ENCODE peak calls at places on chromosomes 5 and 9, in nine cellular contexts. A, F, R, W, N, T, J, O and D are unnamed samples.

GRCh38 chr9:91001146-91001611 is 199.6 kb downstream of the SYK start:
- DNase-seq in T (no peak), F (no peak), N (peak; percentile 39), O (no peak), W (no peak), R (no peak), J (no peak), A (no peak), D (no peak)

GRCh38 chr9:15735083-15735974 is 182.5 kb downstream of the CCDC171 start:
- DNase-seq in J (peak; percentile 45), O (no peak), R (no peak), T (no peak), F (no peak), N (no peak), W (no peak), A (no peak), D (peak; percentile 46)

GRCh38 chr5:179795863-179796833 is 2.4 kb downstream of the LTC4S start:
- DNase-seq in T (peak; percentile 94), N (peak; percentile 87), R (peak; percentile 86), O (no peak), J (peak; percentile 90), F (peak; percentile 73), A (peak; percentile 98), W (peak; percentile 58), D (peak; percentile 78)

GRCh38 chr5:151651997-151652645 is 34.6 kb downstream of the SPARC start:
- DNase-seq in R (peak; percentile 79), J (peak; percentile 82), T (peak; percentile 96), N (peak; percentile 74), F (peak; percentile 68), A (peak; percentile 85), W (peak; percentile 49), O (peak; percentile 67), D (peak; percentile 77)

GRCh38 chr5:151285683-151286082 is 17.9 kb downstream of the SLC36A3 start:
- DNase-seq in W (no peak), A (no peak), J (no peak), N (no peak), T (no peak), O (no peak), R (no peak), F (no peak), D (no peak)

GRCh38 chr9:86324308-86324707 is 29.9 kb downstream of the TUT7 start:
- DNase-seq in A (no peak), F (no peak), W (no peak), J (no peak), R (no peak), N (no peak), O (no peak), T (peak; percentile 49), D (no peak)

GRCh38 chr5:111348659-111349058 is 124.5 kb downstream of the CAMK4 start:
- DNase-seq in F (no peak), A (no peak), W (no peak), T (no peak), N (no peak), J (no peak), O (no peak), R (no peak), D (no peak)

GRCh38 chr9:33737811-33738606 is 57.4 kb upstream of the PRSS3 start:
- DNase-seq in J (peak; percentile 38), W (no peak), T (peak; percentile 88), R (no peak), O (peak; percentile 58), F (peak; percentile 52), A (no peak), N (peak; percentile 44), D (peak; percentile 30)

GRCh38 chr5:179907570-179908324 is at the start of gene TBC1D9B:
- DNase-seq in R (peak; percentile 78), J (no peak), W (peak; percentile 67), O (no peak), N (peak; percentile 69), F (peak; percentile 80), A (peak; percentile 94), T (peak; percentile 85), D (peak; percentile 67)

GRCh38 chr9:95887926-95888497 is 12.5 kb downstream of the ERCC6L2 start:
- DNase-seq in N (no peak), A (no peak), W (no peak), T (no peak), F (no peak), O (no peak), J (no peak), R (no peak), D (no peak)

GRCh38 chr9:134484479-134484878 is 157.1 kb upstream of the COL5A1 start:
- DNase-seq in O (no peak), N (no peak), F (no peak), R (no peak), W (no peak), J (no peak), T (no peak), A (peak; percentile 51), D (no peak)

GRCh38 chr5:74316064-74316586 is 324.4 kb downstream of the ENC1 start:
- DNase-seq in N (no peak), O (no peak), F (no peak), A (no peak), J (peak; percentile 92), T (peak; percentile 80), W (no peak), R (peak; percentile 22), D (peak; percentile 36)

GRCh38 chr5:112004867-112005532 is 248.0 kb upstream of the NREP start:
- DNase-seq in R (no peak), A (no peak), J (no peak), W (no peak), O (no peak), F (no peak), T (no peak), N (no peak), D (no peak)

GRCh38 chr9:115121140-115121710 is 3.3 kb upstream of the TNC start:
- DNase-seq in J (no peak), W (no peak), O (no peak), A (no peak), F (no peak), T (no peak), N (no peak), R (no peak), D (no peak)

GRCh38 chr9:115117999-115118470 is at the start of gene TNC:
- DNase-seq in T (peak; percentile 88), R (peak; percentile 54), J (peak; percentile 68), W (no peak), F (no peak), O (peak; percentile 57), A (peak; percentile 67), N (peak; percentile 36), D (peak; percentile 60)

GRCh38 chr9:115116620-115117284 is 1.2 kb downstream of the TNC start:
- DNase-seq in F (no peak), T (no peak), N (no peak), O (no peak), A (no peak), W (no peak), J (no peak), R (no peak), D (no peak)

GRCh38 chr9:115115924-115116323 is 2.0 kb downstream of the TNC start:
- DNase-seq in R (no peak), F (no peak), O (no peak), J (no peak), N (no peak), A (no peak), W (no peak), T (no peak), D (no peak)

GRCh38 chr9:115118471-115119156 is 657 bp upstream of the TNC start:
- DNase-seq in F (no peak), J (peak; percentile 83), W (no peak), R (peak; percentile 32), N (peak; percentile 60), A (peak; percentile 63), T (peak; percentile 95), O (peak; percentile 79), D (peak; percentile 80)
- H3K4me3 ChIP-seq in F (no peak overlapping the region), J (peak overlapping the region; percentile 41), W (no peak overlapping the region), R (peak overlapping the region; percentile 49), N (peak overlapping the region; percentile 48), A (peak overlapping the region; percentile 20), T (peak overlapping the region; percentile 84), O (peak overlapping the region; percentile 60), D (peak overlapping the region; percentile 5)

DNA sequence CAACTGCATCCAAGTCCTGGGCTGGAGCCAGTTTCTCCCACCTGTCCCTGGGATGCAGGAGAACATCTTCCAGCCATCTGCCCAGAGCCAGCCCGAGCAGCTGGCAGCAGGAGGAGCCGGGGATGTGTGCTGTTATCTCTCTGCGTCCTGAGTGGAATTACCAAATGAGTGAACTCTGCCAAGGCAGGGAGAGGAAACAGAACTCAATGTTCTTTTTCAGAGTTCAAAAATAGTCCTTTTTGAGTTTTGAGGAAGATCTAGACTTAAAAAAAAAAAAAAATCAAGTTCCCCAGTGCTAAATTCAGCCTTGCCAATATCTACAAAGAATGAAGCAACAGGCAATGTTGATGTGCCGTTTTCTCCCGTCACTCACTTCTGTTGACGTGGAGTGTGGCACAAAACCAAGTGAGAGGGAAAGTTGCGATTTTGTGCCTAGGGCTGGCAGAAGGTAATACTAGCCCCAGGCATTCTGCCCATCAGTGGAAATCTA is 56.2 kb downstream of the TMOD1 start:
- DNase-seq in W (no peak), O (no peak), N (peak; percentile 78), F (no peak), T (no peak), J (no peak), R (peak; percentile 73), A (peak; percentile 64), D (peak; percentile 59)
- H3K4me1 ChIP-seq in W (no peaks in the 10 kb centered on the region), O (peaks cover 4% of the 10 kb centered on the region), N (peaks cover 39% of the 10 kb centered on the region), F (no peaks in the 10 kb centered on the region), T (no peaks in the 10 kb centered on the region), J (no peaks in the 10 kb centered on the region), R (peaks cover 34% of the 10 kb centered on the region), A (peaks cover 19% of the 10 kb centered on the region), D (peaks cover 6% of the 10 kb centered on the region)

GRCh38 chr5:523658-524441 is 399 bp downstream of the SLC9A3 start:
- DNase-seq in O (no peak), A (no peak), F (no peak), W (no peak), N (no peak), R (no peak), J (no peak), T (peak; percentile 73), D (no peak)

GRCh38 chr5:524442-525163 is at the start of gene SLC9A3:
- DNase-seq in F (no peak), N (no peak), T (no peak), O (no peak), J (no peak), R (no peak), W (no peak), A (no peak), D (no peak)

GRCh38 chr5:525164-525761 is 1.0 kb upstream of the SLC9A3 start:
- DNase-seq in R (no peak), W (no peak), T (no peak), O (no peak), F (no peak), A (no peak), N (no peak), J (no peak), D (no peak)

GRCh38 chr5:520850-521226 is 3.4 kb downstream of the SLC9A3 start:
- DNase-seq in J (no peak), N (no peak), R (no peak), A (no peak), T (no peak), F (no peak), O (no peak), W (no peak), D (no peak)

GRCh38 chr5:522899-523657 is 1.2 kb downstream of the SLC9A3 start:
- DNase-seq in T (peak; percentile 73), R (no peak), F (no peak), W (no peak), O (no peak), J (no peak), N (peak; percentile 38), A (no peak), D (no peak)
- H3K27me3 ChIP-seq in T (peaks cover 69% of the 10 kb centered on the region), R (no peaks in the 10 kb centered on the region), F (peaks cover 28% of the 10 kb centered on the region), W (peaks cover 37% of the 10 kb centered on the region), O (peaks cover 53% of the 10 kb centered on the region), J (peaks cover 84% of the 10 kb centered on the region), N (peaks cover 92% of the 10 kb centered on the region), A (peaks cover 100% of the 10 kb centered on the region), D (peaks cover 18% of the 10 kb centered on the region)

GRCh38 chr5:1420211-1421195 is 24.7 kb downstream of the SLC6A3 start:
- DNase-seq in N (no peak), T (no peak), F (peak; percentile 44), R (peak; percentile 3), W (no peak), J (no peak), O (no peak), A (peak; percentile 55), D (no peak)
- H3K4me3 ChIP-seq in N (no peak overlapping the region), T (no peak overlapping the region), F (no peak overlapping the region), R (no peak overlapping the region), W (no peak overlapping the region), J (no peak overlapping the region), O (no peak overlapping the region), A (no peak overlapping the region), D (no peak overlapping the region)